ENCODE peak calls at places on chromosome 4, in five cellular contexts. One of them, this sample, is unnamed.

GRCh38 chr4:19381068-19381467 is 870.6 kb upstream of the SLIT2 start:
- DNase-seq in tibial nerve: no peak
- DNase-seq in body of pancreas: no peak
- DNase-seq in IMR-90: peak; percentile 86
- DNase-seq in sigmoid colon: no peak
- DNase-seq in this sample: no peak

GRCh38 chr4:168409089-168409801 is 71.0 kb downstream of the DDX60L start:
- DNase-seq in tibial nerve: no peak
- DNase-seq in sigmoid colon: no peak
- DNase-seq in IMR-90: peak; percentile 49
- DNase-seq in body of pancreas: no peak
- DNase-seq in this sample: no peak

GRCh38 chr4:61517144-61517543 is 317.0 kb downstream of the ADGRL3 start:
- DNase-seq in tibial nerve: no peak
- DNase-seq in IMR-90: no peak
- DNase-seq in sigmoid colon: no peak
- DNase-seq in body of pancreas: no peak
- DNase-seq in this sample: peak; percentile 33

GRCh38 chr4:87498446-87498900 is 30.7 kb downstream of the SPARCL1 start:
- DNase-seq in IMR-90: peak; percentile 47
- DNase-seq in body of pancreas: no peak
- DNase-seq in tibial nerve: no peak
- DNase-seq in sigmoid colon: no peak
- DNase-seq in this sample: no peak

GRCh38 chr4:129972257-129972656 is 876.3 kb downstream of the C4orf33 start:
- DNase-seq in tibial nerve: no peak
- DNase-seq in sigmoid colon: no peak
- DNase-seq in IMR-90: no peak
- DNase-seq in body of pancreas: no peak
- DNase-seq in this sample: no peak

GRCh38 chr4:17981063-17981462 is 40.5 kb downstream of the LCORL start:
- DNase-seq in tibial nerve: no peak
- DNase-seq in IMR-90: peak; percentile 30
- DNase-seq in sigmoid colon: no peak
- DNase-seq in body of pancreas: no peak
- DNase-seq in this sample: no peak

GRCh38 chr4:147318581-147318980 is 162.3 kb upstream of the EDNRA start:
- DNase-seq in sigmoid colon: no peak
- DNase-seq in tibial nerve: no peak
- DNase-seq in body of pancreas: no peak
- DNase-seq in IMR-90: peak; percentile 68
- DNase-seq in this sample: no peak

GRCh38 chr4:76950052-76950845 is 697 bp downstream of the SEPTIN11 start:
- DNase-seq in sigmoid colon: peak; percentile 83
- DNase-seq in body of pancreas: peak; percentile 47
- DNase-seq in IMR-90: no peak
- DNase-seq in tibial nerve: peak; percentile 47
- DNase-seq in this sample: peak; percentile 85

GRCh38 chr4:155781432-155781831 is 22.6 kb downstream of the GUCY1B1 start:
- DNase-seq in body of pancreas: no peak
- DNase-seq in tibial nerve: no peak
- DNase-seq in IMR-90: no peak
- DNase-seq in sigmoid colon: no peak
- DNase-seq in this sample: no peak

GRCh38 chr4:141569141-141569540 is 67.2 kb upstream of the IL15 start:
- DNase-seq in sigmoid colon: no peak
- DNase-seq in body of pancreas: no peak
- DNase-seq in tibial nerve: no peak
- DNase-seq in IMR-90: peak; percentile 67
- DNase-seq in this sample: no peak

GRCh38 chr4:95219109-95219508 is 329.7 kb downstream of the UNC5C start:
- DNase-seq in tibial nerve: no peak
- DNase-seq in body of pancreas: no peak
- DNase-seq in IMR-90: peak; percentile 89
- DNase-seq in sigmoid colon: no peak
- DNase-seq in this sample: no peak

GRCh38 chr4:62037576-62037975 is 837.5 kb downstream of the ADGRL3 start:
- DNase-seq in IMR-90: no peak
- DNase-seq in body of pancreas: no peak
- DNase-seq in tibial nerve: no peak
- DNase-seq in sigmoid colon: no peak
- DNase-seq in this sample: no peak

GRCh38 chr4:40228497-40229365 is 31.9 kb downstream of the RHOH start:
- DNase-seq in sigmoid colon: no peak
- DNase-seq in IMR-90: no peak
- DNase-seq in body of pancreas: no peak
- DNase-seq in tibial nerve: no peak
- DNase-seq in this sample: no peak

GRCh38 chr4:184756399-184756798 is 22.5 kb upstream of the CENPU start:
- DNase-seq in body of pancreas: peak; percentile 27
- DNase-seq in tibial nerve: peak; percentile 70
- DNase-seq in sigmoid colon: peak; percentile 73
- DNase-seq in IMR-90: peak; percentile 47
- DNase-seq in this sample: no peak

GRCh38 chr4:52051213-52051614 is at the start of gene SPATA18:
- DNase-seq in IMR-90: no peak
- DNase-seq in sigmoid colon: peak; percentile 63
- DNase-seq in body of pancreas: no peak
- DNase-seq in tibial nerve: no peak
- DNase-seq in this sample: peak; percentile 41

GRCh38 chr4:77600521-77601451 is 4.8 kb upstream of the CXCL13 start:
- DNase-seq in tibial nerve: peak; percentile 18
- DNase-seq in body of pancreas: peak; percentile 49
- DNase-seq in IMR-90: peak; percentile 29
- DNase-seq in sigmoid colon: no peak
- DNase-seq in this sample: peak; percentile 18

GRCh38 chr4:140943486-140943885 is 187.3 kb upstream of the TBC1D9 start:
- DNase-seq in sigmoid colon: no peak
- DNase-seq in IMR-90: peak; percentile 77
- DNase-seq in body of pancreas: no peak
- DNase-seq in tibial nerve: no peak
- DNase-seq in this sample: no peak

GRCh38 chr4:114161809-114162208 is 182.4 kb upstream of the ARSJ start:
- DNase-seq in body of pancreas: no peak
- DNase-seq in tibial nerve: no peak
- DNase-seq in IMR-90: no peak
- DNase-seq in sigmoid colon: no peak
- DNase-seq in this sample: no peak

GRCh38 chr4:184356366-184356765 is 118.0 kb downstream of the IRF2 start:
- DNase-seq in tibial nerve: no peak
- DNase-seq in IMR-90: no peak
- DNase-seq in sigmoid colon: no peak
- DNase-seq in body of pancreas: no peak
- DNase-seq in this sample: no peak

GRCh38 chr4:102610007-102610406 is 108.8 kb downstream of the NFKB1 start:
- DNase-seq in body of pancreas: no peak
- DNase-seq in IMR-90: peak; percentile 12
- DNase-seq in tibial nerve: no peak
- DNase-seq in sigmoid colon: no peak
- DNase-seq in this sample: no peak

GRCh38 chr4:22090655-22091350 is 142.2 kb upstream of the KCNIP4 start:
- DNase-seq in IMR-90: no peak
- DNase-seq in body of pancreas: no peak
- DNase-seq in sigmoid colon: no peak
- DNase-seq in tibial nerve: no peak
- DNase-seq in this sample: no peak

GRCh38 chr4:82044141-82044993 is 329.4 kb downstream of the HNRNPD start:
- DNase-seq in IMR-90: peak; percentile 0
- DNase-seq in tibial nerve: peak; percentile 14
- DNase-seq in body of pancreas: peak; percentile 80
- DNase-seq in sigmoid colon: peak; percentile 71
- DNase-seq in this sample: peak; percentile 38

GRCh38 chr4:38189445-38189844 is 229.2 kb downstream of the PTTG2 start:
- DNase-seq in sigmoid colon: no peak
- DNase-seq in body of pancreas: no peak
- DNase-seq in tibial nerve: no peak
- DNase-seq in IMR-90: peak; percentile 95
- DNase-seq in this sample: no peak

GRCh38 chr4:134747108-134747805 is 545.7 kb upstream of the PABPC4L start:
- DNase-seq in tibial nerve: no peak
- DNase-seq in IMR-90: no peak
- DNase-seq in body of pancreas: no peak
- DNase-seq in sigmoid colon: no peak
- DNase-seq in this sample: no peak

GRCh38 chr4:67288964-67289363 is 256.3 kb downstream of the CENPC start:
- DNase-seq in IMR-90: no peak
- DNase-seq in sigmoid colon: no peak
- DNase-seq in tibial nerve: no peak
- DNase-seq in body of pancreas: no peak
- DNase-seq in this sample: no peak

GRCh38 chr4:42655248-42655647 is 1.7 kb downstream of the ATP8A1 start:
- DNase-seq in body of pancreas: no peak
- DNase-seq in IMR-90: no peak
- DNase-seq in sigmoid colon: no peak
- DNase-seq in tibial nerve: no peak
- DNase-seq in this sample: no peak
- H3K4me3 ChIP-seq in body of pancreas: no peak overlapping the region
- H3K4me3 ChIP-seq in IMR-90: no peak overlapping the region
- H3K4me3 ChIP-seq in sigmoid colon: no peak overlapping the region
- H3K4me3 ChIP-seq in tibial nerve: peak overlapping the region; percentile 58
- H3K4me3 ChIP-seq in this sample: no peak overlapping the region

GRCh38 chr4:13985824-13986223 is 358.3 kb upstream of the BOD1L1 start:
- DNase-seq in IMR-90: peak; percentile 32
- DNase-seq in sigmoid colon: no peak
- DNase-seq in tibial nerve: no peak
- DNase-seq in body of pancreas: no peak
- DNase-seq in this sample: no peak
- H3K4me1 ChIP-seq in IMR-90: peaks cover 17% of the 10 kb centered on the region
- H3K4me1 ChIP-seq in sigmoid colon: peaks cover 39% of the 10 kb centered on the region
- H3K4me1 ChIP-seq in tibial nerve: peaks cover 8% of the 10 kb centered on the region
- H3K4me1 ChIP-seq in body of pancreas: peaks cover 46% of the 10 kb centered on the region
- H3K4me1 ChIP-seq in this sample: peaks cover under 1% of the 10 kb centered on the region

GRCh38 chr4:200936-201335 is 76.6 kb downstream of the ZNF718 start:
- DNase-seq in IMR-90: no peak
- DNase-seq in sigmoid colon: no peak
- DNase-seq in tibial nerve: no peak
- DNase-seq in body of pancreas: no peak
- DNase-seq in this sample: no peak
- H3K9me3 ChIP-seq in IMR-90: peaks cover 35% of the 10 kb centered on the region
- H3K9me3 ChIP-seq in sigmoid colon: peaks cover 5% of the 10 kb centered on the region
- H3K9me3 ChIP-seq in tibial nerve: no peaks in the 10 kb centered on the region
- H3K9me3 ChIP-seq in body of pancreas: no peaks in the 10 kb centered on the region
- H3K9me3 ChIP-seq in this sample: peaks cover 15% of the 10 kb centered on the region

GRCh38 chr4:145299380-145300076 is 119.1 kb upstream of the OTUD4 start:
- DNase-seq in sigmoid colon: no peak
- DNase-seq in body of pancreas: no peak
- DNase-seq in tibial nerve: no peak
- DNase-seq in IMR-90: peak; percentile 75
- DNase-seq in this sample: no peak
- H3K4me3 ChIP-seq in sigmoid colon: no peak overlapping the region
- H3K4me3 ChIP-seq in body of pancreas: no peak overlapping the region
- H3K4me3 ChIP-seq in tibial nerve: no peak overlapping the region
- H3K4me3 ChIP-seq in IMR-90: no peak overlapping the region
- H3K4me3 ChIP-seq in this sample: no peak overlapping the region

GRCh38 chr4:5752803-5753184 is 41.8 kb downstream of the EVC start:
- DNase-seq in sigmoid colon: no peak
- DNase-seq in tibial nerve: no peak
- DNase-seq in body of pancreas: peak; percentile 85
- DNase-seq in IMR-90: no peak
- DNase-seq in this sample: no peak

GRCh38 chr4:5754529-5754881 is 43.5 kb downstream of the EVC start:
- DNase-seq in sigmoid colon: no peak
- DNase-seq in body of pancreas: no peak
- DNase-seq in IMR-90: no peak
- DNase-seq in tibial nerve: no peak
- DNase-seq in this sample: no peak

GRCh38 chr4:5753766-5754528 is 42.9 kb downstream of the EVC start:
- DNase-seq in body of pancreas: no peak
- DNase-seq in tibial nerve: no peak
- DNase-seq in IMR-90: peak; percentile 97
- DNase-seq in sigmoid colon: no peak
- DNase-seq in this sample: no peak

GRCh38 chr4:5751918-5752802 is 41.2 kb downstream of the EVC start:
- DNase-seq in tibial nerve: no peak
- DNase-seq in sigmoid colon: peak; percentile 60
- DNase-seq in body of pancreas: no peak
- DNase-seq in IMR-90: peak; percentile 90
- DNase-seq in this sample: no peak

DNA sequence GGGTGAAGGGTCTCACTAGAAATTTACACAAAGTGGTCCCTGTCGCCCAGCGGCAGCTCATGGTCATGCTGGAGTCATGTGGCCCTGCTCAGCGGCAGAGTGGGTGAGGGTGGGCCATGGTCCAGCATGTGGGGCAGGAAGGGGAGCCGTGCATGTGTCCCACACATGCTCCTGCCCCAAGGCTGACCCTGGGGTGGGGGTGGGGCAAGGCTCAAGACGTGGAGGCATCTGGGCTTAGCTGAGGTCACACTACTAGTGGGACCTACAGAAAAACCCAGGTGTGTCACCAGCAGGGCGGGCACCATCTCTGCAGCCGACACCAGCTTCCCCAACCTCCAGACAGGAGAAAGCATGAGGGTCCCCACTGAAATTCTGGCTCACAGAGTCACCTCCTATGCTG is 42.4 kb downstream of the EVC start:
- DNase-seq in sigmoid colon: no peak
- DNase-seq in tibial nerve: no peak
- DNase-seq in body of pancreas: no peak
- DNase-seq in IMR-90: no peak
- DNase-seq in this sample: no peak
- H3K4me1 ChIP-seq in sigmoid colon: no peaks in the 10 kb centered on the region
- H3K4me1 ChIP-seq in tibial nerve: no peaks in the 10 kb centered on the region
- H3K4me1 ChIP-seq in body of pancreas: peaks cover 4% of the 10 kb centered on the region
- H3K4me1 ChIP-seq in IMR-90: peaks cover 47% of the 10 kb centered on the region
- H3K4me1 ChIP-seq in this sample: no peaks in the 10 kb centered on the region